ENCODE peak calls at places on chromosomes 12 and 14, in four cellular contexts. S, V, Y and U are unnamed samples.

GRCh38 chr12:6135071-6135470 is 10.6 kb upstream of the VWF start:
- DNase-seq in Y (no peak), V (no peak), S (no peak), U (peak; percentile 44)

GRCh38 chr12:31035944-31036665 is 37.6 kb upstream of the DDX11 start:
- DNase-seq in V (no peak), Y (no peak), S (no peak), U (peak; percentile 18)

GRCh38 chr12:106109168-106109910 is 29.4 kb downstream of the NUAK1 start:
- DNase-seq in Y (no peak), V (no peak), S (no peak), U (no peak)

GRCh38 chr12:127773520-127773919 is 493.4 kb upstream of the TMEM132C start:
- DNase-seq in Y (no peak), S (no peak), V (peak; percentile 13), U (no peak)

GRCh38 chr12:109731231-109731731 is 17.7 kb downstream of the FAM222A start:
- DNase-seq in V (no peak), Y (no peak), S (no peak), U (no peak)

GRCh38 chr14:33848706-33849454 is 102.0 kb downstream of the EGLN3 start:
- DNase-seq in V (peak; percentile 68), Y (no peak), S (no peak), U (peak; percentile 10)

GRCh38 chr14:21668377-21668776 is 5.2 kb downstream of the OR4E1 start:
- DNase-seq in Y (no peak), V (no peak), S (no peak), U (peak; percentile 76)

GRCh38 chr14:100417466-100417865 is 94.3 kb downstream of the SLC25A47 start:
- DNase-seq in S (no peak), V (peak; percentile 75), Y (no peak), U (peak; percentile 97)

GRCh38 chr14:54893151-54893760 is 9.4 kb downstream of the GCH1 start:
- DNase-seq in S (peak; percentile 24), V (peak; percentile 36), Y (peak; percentile 23), U (peak; percentile 80)

GRCh38 chr12:116878567-116879508 is 2.4 kb downstream of the HRK start:
- DNase-seq in V (no peak), Y (no peak), S (no peak), U (no peak)

GRCh38 chr12:11773889-11774677 is 124.6 kb downstream of the ETV6 start:
- DNase-seq in Y (no peak), V (no peak), S (no peak), U (no peak)

GRCh38 chr14:103196716-103197115 is 73.5 kb downstream of the TNFAIP2 start:
- DNase-seq in S (no peak), V (no peak), Y (no peak), U (no peak)

GRCh38 chr12:122067966-122068365 is 10.6 kb upstream of the MLXIP start:
- DNase-seq in S (peak; percentile 51), V (no peak), Y (no peak), U (peak; percentile 89)

GRCh38 chr12:66182956-66183355 is 6.1 kb upstream of the IRAK3 start:
- DNase-seq in Y (no peak), V (no peak), S (no peak), U (no peak)

GRCh38 chr14:44297437-44297836 is 209.6 kb downstream of the FSCB start:
- DNase-seq in Y (no peak), V (no peak), S (no peak), U (no peak)

GRCh38 chr14:94685681-94686485 is 73.7 kb downstream of the SERPINA3 start:
- DNase-seq in S (no peak), V (no peak), Y (no peak), U (no peak)

GRCh38 chr14:52059614-52060013 is 9.2 kb downstream of the NID2 start:
- DNase-seq in V (no peak), Y (no peak), S (no peak), U (no peak)

GRCh38 chr12:47686645-47687240 is 19.1 kb downstream of the RPAP3 start:
- DNase-seq in S (peak; percentile 6), Y (no peak), V (no peak), U (peak; percentile 67)

GRCh38 chr12:62613092-62613491 is 146.5 kb downstream of the MON2 start:
- DNase-seq in S (no peak), V (no peak), Y (no peak), U (no peak)

GRCh38 chr12:7376196-7376595 is 67.8 kb downstream of the CD163L1 start:
- DNase-seq in S (no peak), V (no peak), Y (no peak), U (peak; percentile 72)

GRCh38 chr14:73283592-73284379 is 46.5 kb downstream of the PAPLN start:
- DNase-seq in V (no peak), Y (no peak), S (no peak), U (peak; percentile 42)